ENCODE peak calls at places on chromosome 14, in six cellular contexts. O is NCI-H748 treated with DMSO at 0.1 percent for 48 hours, A is WTC11, J is H1, D is fibroblast of the aortic adventitia, K is NCI-H1417 treated with DMSO at 0.1 percent for 48 hours. Z is an unnamed sample.
A peak's percentile ranks its signal among the peaks of the same experiment; 100 is the strongest.

GRCh38 chr14:81166126-81166525 is 54.6 kb downstream of the GTF2A1 start:
- DNase-seq in J (no peak), A (no peak), K (no peak), D (no peak), O (no peak), Z (no peak)

GRCh38 chr14:86915416-86915815 is 1077.6 kb downstream of the GALC start:
- DNase-seq in J (no peak), A (no peak), K (no peak), D (peak; percentile 54), O (no peak), Z (no peak)

GRCh38 chr14:77988966-77989365 is 181.2 kb upstream of the NRXN3 start:
- DNase-seq in J (no peak), D (peak; percentile 85), A (no peak), K (no peak), O (no peak), Z (no peak)

GRCh38 chr14:96824283-96824682 is 27.1 kb downstream of the VRK1 start:
- DNase-seq in D (peak; percentile 60), O (no peak), K (no peak), A (no peak), J (no peak), Z (no peak)

GRCh38 chr14:26332966-26333365 is 264.9 kb downstream of the NOVA1 start:
- DNase-seq in J (no peak), O (no peak), K (no peak), D (peak; percentile 18), A (no peak), Z (no peak)

GRCh38 chr14:98984719-98985041 is 287.3 kb downstream of the BCL11B start:
- DNase-seq in K (no peak), O (no peak), D (no peak), A (no peak), J (no peak), Z (no peak)

GRCh38 chr14:76011959-76012802 is 26.6 kb downstream of the IFT43 start:
- DNase-seq in A (no peak), D (peak; percentile 16), K (no peak), J (peak; percentile 47), O (no peak), Z (no peak)

GRCh38 chr14:32947792-32948191 is 9.1 kb downstream of the NPAS3 start:
- DNase-seq in D (no peak), A (no peak), K (no peak), J (no peak), O (no peak), Z (no peak)

GRCh38 chr14:58362798-58363412 is 32.8 kb upstream of the TOMM20L start:
- DNase-seq in K (no peak), J (no peak), D (peak; percentile 27), O (peak; percentile 30), A (no peak), Z (no peak)

GRCh38 chr14:103008126-103008525 is 49.2 kb downstream of the CDC42BPB start:
- DNase-seq in A (no peak), D (no peak), O (no peak), K (no peak), J (no peak), Z (no peak)

GRCh38 chr14:32896979-32897723 is 41.5 kb upstream of the NPAS3 start:
- DNase-seq in D (peak; percentile 39), A (no peak), J (no peak), K (no peak), O (no peak), Z (no peak)

GRCh38 chr14:70416322-70416716 is 571 bp downstream of the SYNJ2BP start:
- DNase-seq in A (no peak), K (no peak), O (peak; percentile 54), D (peak; percentile 27), J (no peak), Z (no peak)

GRCh38 chr14:51023964-51024363 is 70.9 kb downstream of the TRIM9 start:
- DNase-seq in K (no peak), A (no peak), J (no peak), D (no peak), O (no peak), Z (no peak)

GRCh38 chr14:35825968-35826217 is 245 bp upstream of the BRMS1L start:
- DNase-seq in J (no peak), D (no peak), A (no peak), O (no peak), K (no peak), Z (no peak)

GRCh38 chr14:83172363-83172762 is 1638.7 kb upstream of the SEL1L start:
- DNase-seq in A (no peak), K (no peak), J (no peak), D (no peak), O (no peak), Z (no peak)

GRCh38 chr14:63273717-63274673 is 44.7 kb downstream of the GPHB5 start:
- DNase-seq in D (peak; percentile 87), K (no peak), A (no peak), J (no peak), O (no peak), Z (no peak)

GRCh38 chr14:53183071-53183470 is 29.9 kb upstream of the DDHD1 start:
- DNase-seq in O (no peak), K (no peak), D (no peak), J (no peak), A (no peak), Z (no peak)